ENCODE peak calls at places on chromosomes 3 and 15, in seven cellular contexts. One of them, this sample, is unnamed.

GRCh38 chr15:72785452-72786243 is 2.1 kb upstream of the ADPGK start:
- DNase-seq in cardiac fibroblast: peak
- DNase-seq in globus pallidus: peak
- DNase-seq in RWPE2: no peak
- DNase-seq in effector memory CD8-positive, alpha-beta T cell: peak
- DNase-seq in GM19239: no peak
- DNase-seq in upper lobe of right lung: no peak
- DNase-seq in this sample: no peak

GRCh38 chr3:160006282-160007163 is 17.9 kb downstream of the IL12A start:
- DNase-seq in effector memory CD8-positive, alpha-beta T cell: no peak
- DNase-seq in RWPE2: no peak
- DNase-seq in globus pallidus: peak
- DNase-seq in cardiac fibroblast: peak
- DNase-seq in GM19239: no peak
- DNase-seq in upper lobe of right lung: no peak
- DNase-seq in this sample: no peak

GRCh38 chr15:88645171-88646087 is 6.6 kb downstream of the ISG20 start:
- DNase-seq in cardiac fibroblast: no peak
- DNase-seq in GM19239: no peak
- DNase-seq in globus pallidus: no peak
- DNase-seq in effector memory CD8-positive, alpha-beta T cell: no peak
- DNase-seq in upper lobe of right lung: no peak
- DNase-seq in RWPE2: peak
- DNase-seq in this sample: no peak

GRCh38 chr3:50422153-50422552 is 62.8 kb upstream of the TMEM115 start:
- DNase-seq in effector memory CD8-positive, alpha-beta T cell: no peak
- DNase-seq in RWPE2: no peak
- DNase-seq in globus pallidus: no peak
- DNase-seq in GM19239: no peak
- DNase-seq in upper lobe of right lung: no peak
- DNase-seq in cardiac fibroblast: no peak
- DNase-seq in this sample: no peak

GRCh38 chr15:79943820-79944219 is 27.2 kb downstream of the BCL2A1 start:
- DNase-seq in effector memory CD8-positive, alpha-beta T cell: no peak
- DNase-seq in cardiac fibroblast: peak
- DNase-seq in upper lobe of right lung: no peak
- DNase-seq in GM19239: peak
- DNase-seq in RWPE2: no peak
- DNase-seq in globus pallidus: no peak
- DNase-seq in this sample: peak

GRCh38 chr3:89859738-89860137 is 752.3 kb downstream of the EPHA3 start:
- DNase-seq in globus pallidus: peak
- DNase-seq in effector memory CD8-positive, alpha-beta T cell: no peak
- DNase-seq in cardiac fibroblast: no peak
- DNase-seq in upper lobe of right lung: no peak
- DNase-seq in GM19239: no peak
- DNase-seq in RWPE2: no peak
- DNase-seq in this sample: no peak

GRCh38 chr3:155112661-155113389 is 32.7 kb downstream of the MME start:
- DNase-seq in cardiac fibroblast: no peak
- DNase-seq in GM19239: no peak
- DNase-seq in RWPE2: no peak
- DNase-seq in globus pallidus: no peak
- DNase-seq in effector memory CD8-positive, alpha-beta T cell: no peak
- DNase-seq in upper lobe of right lung: no peak
- DNase-seq in this sample: no peak

GRCh38 chr3:105397974-105398373 is 31.3 kb downstream of the ALCAM start:
- DNase-seq in GM19239: no peak
- DNase-seq in effector memory CD8-positive, alpha-beta T cell: no peak
- DNase-seq in RWPE2: no peak
- DNase-seq in cardiac fibroblast: no peak
- DNase-seq in globus pallidus: no peak
- DNase-seq in upper lobe of right lung: no peak
- DNase-seq in this sample: no peak

GRCh38 chr3:62882676-62883228 is 7.5 kb upstream of the CADPS start:
- DNase-seq in globus pallidus: no peak
- DNase-seq in effector memory CD8-positive, alpha-beta T cell: no peak
- DNase-seq in GM19239: no peak
- DNase-seq in RWPE2: no peak
- DNase-seq in cardiac fibroblast: no peak
- DNase-seq in upper lobe of right lung: no peak
- DNase-seq in this sample: no peak

GRCh38 chr3:168213920-168214319 is 118.2 kb upstream of the GOLIM4 start:
- DNase-seq in RWPE2: no peak
- DNase-seq in effector memory CD8-positive, alpha-beta T cell: no peak
- DNase-seq in cardiac fibroblast: peak
- DNase-seq in globus pallidus: no peak
- DNase-seq in GM19239: no peak
- DNase-seq in upper lobe of right lung: no peak
- DNase-seq in this sample: no peak

GRCh38 chr15:40762919-40763800 is 708 bp upstream of the GCHFR start:
- DNase-seq in upper lobe of right lung: peak
- DNase-seq in RWPE2: peak
- DNase-seq in effector memory CD8-positive, alpha-beta T cell: no peak
- DNase-seq in GM19239: no peak
- DNase-seq in globus pallidus: no peak
- DNase-seq in cardiac fibroblast: peak
- DNase-seq in this sample: peak

GRCh38 chr3:159904911-159905310 is 83.7 kb upstream of the IL12A start:
- DNase-seq in effector memory CD8-positive, alpha-beta T cell: no peak
- DNase-seq in cardiac fibroblast: no peak
- DNase-seq in globus pallidus: no peak
- DNase-seq in upper lobe of right lung: no peak
- DNase-seq in RWPE2: no peak
- DNase-seq in GM19239: no peak
- DNase-seq in this sample: no peak

GRCh38 chr3:111285188-111285547 is 213.6 kb downstream of the NECTIN3 start:
- DNase-seq in effector memory CD8-positive, alpha-beta T cell: no peak
- DNase-seq in upper lobe of right lung: no peak
- DNase-seq in RWPE2: no peak
- DNase-seq in GM19239: no peak
- DNase-seq in cardiac fibroblast: no peak
- DNase-seq in globus pallidus: no peak
- DNase-seq in this sample: no peak

This sample was measured in GM12891.